ENCODE peak calls at places on chromosome 16, in four cellular contexts. One of them, this sample, is unnamed.

GRCh38 chr16:11296706-11297491 is 15.8 kb upstream of the PRM1 start:
- DNase-seq in posterior vena cava: no peak
- DNase-seq in HS-5: no peak
- DNase-seq in uterus: no peak
- DNase-seq in this sample: no peak

GRCh38 chr16:21646721-21647561 is 5.5 kb downstream of the IGSF6 start:
- DNase-seq in posterior vena cava: no peak
- DNase-seq in HS-5: no peak
- DNase-seq in uterus: no peak
- DNase-seq in this sample: no peak

GRCh38 chr16:88638323-88639230 is at the start of gene IL17C:
- DNase-seq in posterior vena cava: no peak
- DNase-seq in HS-5: no peak
- DNase-seq in uterus: no peak
- DNase-seq in this sample: no peak

GRCh38 chr16:48188449-48189102 is 32.8 kb upstream of the ABCC12 start:
- DNase-seq in posterior vena cava: no peak
- DNase-seq in HS-5: no peak
- DNase-seq in uterus: no peak
- DNase-seq in this sample: no peak

GRCh38 chr16:89446136-89446974 is 44.0 kb downstream of the ANKRD11 start:
- DNase-seq in posterior vena cava: no peak
- DNase-seq in HS-5: no peak
- DNase-seq in uterus: no peak
- DNase-seq in this sample: no peak

GRCh38 chr16:67283039-67283825 is 3.9 kb downstream of the PLEKHG4 start:
- DNase-seq in posterior vena cava: no peak
- DNase-seq in HS-5: no peak
- DNase-seq in uterus: no peak
- DNase-seq in this sample: no peak

GRCh38 chr16:22306788-22307187 is 9.6 kb downstream of the POLR3E start:
- DNase-seq in posterior vena cava: no peak
- DNase-seq in HS-5: no peak
- DNase-seq in uterus: no peak
- DNase-seq in this sample: no peak

GRCh38 chr16:52741386-52741785 is 194.4 kb upstream of the TOX3 start:
- DNase-seq in posterior vena cava: no peak
- DNase-seq in HS-5: no peak
- DNase-seq in uterus: no peak
- DNase-seq in this sample: no peak

GRCh38 chr16:30335598-30336474 is 19.3 kb downstream of the CD2BP2 start:
- DNase-seq in posterior vena cava: peak; percentile 46
- DNase-seq in HS-5: no peak
- DNase-seq in uterus: no peak
- DNase-seq in this sample: no peak

GRCh38 chr16:84331998-84332780 is 36.1 kb upstream of the ATP2C2 start:
- DNase-seq in posterior vena cava: peak; percentile 45
- DNase-seq in HS-5: no peak
- DNase-seq in uterus: no peak
- DNase-seq in this sample: no peak

GRCh38 chr16:88558457-88559442 is 11.5 kb upstream of the ZC3H18 start:
- DNase-seq in posterior vena cava: peak; percentile 89
- DNase-seq in HS-5: no peak
- DNase-seq in uterus: peak; percentile 59
- DNase-seq in this sample: peak; percentile 45

GRCh38 chr16:8295436-8295835 is 294.9 kb downstream of the TMEM114 start:
- DNase-seq in posterior vena cava: no peak
- DNase-seq in HS-5: no peak
- DNase-seq in uterus: no peak
- DNase-seq in this sample: no peak

GRCh38 chr16:11224096-11224893 is 31.7 kb downstream of the SOCS1 start:
- DNase-seq in posterior vena cava: peak; percentile 93
- DNase-seq in HS-5: no peak
- DNase-seq in uterus: peak; percentile 41
- DNase-seq in this sample: peak; percentile 87

GRCh38 chr16:23836404-23837291 is 865 bp downstream of the PRKCB start:
- DNase-seq in posterior vena cava: no peak
- DNase-seq in HS-5: no peak
- DNase-seq in uterus: no peak
- DNase-seq in this sample: no peak

GRCh38 chr16:86740817-86741799 is 162.8 kb downstream of the FOXL1 start:
- DNase-seq in posterior vena cava: peak; percentile 84
- DNase-seq in HS-5: no peak
- DNase-seq in uterus: peak; percentile 22
- DNase-seq in this sample: peak; percentile 73

GRCh38 chr16:25143898-25144297 is 32.4 kb downstream of the LCMT1 start:
- DNase-seq in posterior vena cava: no peak
- DNase-seq in HS-5: no peak
- DNase-seq in uterus: no peak
- DNase-seq in this sample: no peak

GRCh38 chr16:79839851-79840321 is 239.3 kb upstream of the MAF start:
- DNase-seq in posterior vena cava: peak; percentile 83
- DNase-seq in HS-5: no peak
- DNase-seq in uterus: peak; percentile 66
- DNase-seq in this sample: no peak

GRCh38 chr16:80570106-80570478 is 29.3 kb downstream of the DYNLRB2 start:
- DNase-seq in posterior vena cava: no peak
- DNase-seq in HS-5: no peak
- DNase-seq in uterus: no peak
- DNase-seq in this sample: no peak

GRCh38 chr16:8866118-8866883 is 2.5 kb downstream of the CARHSP1 start:
- DNase-seq in posterior vena cava: no peak
- DNase-seq in HS-5: no peak
- DNase-seq in uterus: peak; percentile 78
- DNase-seq in this sample: peak; percentile 55

GRCh38 chr16:57282510-57283213 is 1.8 kb downstream of the PLLP start:
- DNase-seq in posterior vena cava: no peak
- DNase-seq in HS-5: no peak
- DNase-seq in uterus: no peak
- DNase-seq in this sample: no peak

GRCh38 chr16:58511933-58512815 is 3.1 kb upstream of the SETD6 start:
- DNase-seq in posterior vena cava: peak; percentile 90
- DNase-seq in HS-5: no peak
- DNase-seq in uterus: peak; percentile 58
- DNase-seq in this sample: peak; percentile 74

GRCh38 chr16:86414991-86415740 is 95.2 kb upstream of the FOXF1 start:
- DNase-seq in posterior vena cava: no peak
- DNase-seq in HS-5: no peak
- DNase-seq in uterus: no peak
- DNase-seq in this sample: no peak

GRCh38 chr16:14320406-14320805 is 249.3 kb downstream of the MRTFB start:
- DNase-seq in posterior vena cava: no peak
- DNase-seq in HS-5: no peak
- DNase-seq in uterus: no peak
- DNase-seq in this sample: no peak

GRCh38 chr16:88599092-88599733 is 29.0 kb downstream of the ZC3H18 start:
- DNase-seq in posterior vena cava: peak; percentile 94
- DNase-seq in HS-5: no peak
- DNase-seq in uterus: no peak
- DNase-seq in this sample: peak; percentile 90

GRCh38 chr16:80006175-80006895 is 405.8 kb upstream of the MAF start:
- DNase-seq in posterior vena cava: no peak
- DNase-seq in HS-5: no peak
- DNase-seq in uterus: no peak
- DNase-seq in this sample: no peak

GRCh38 chr16:57530531-57531252 is 5.7 kb downstream of the CCDC102A start:
- DNase-seq in posterior vena cava: peak; percentile 65
- DNase-seq in HS-5: no peak
- DNase-seq in uterus: peak; percentile 14
- DNase-seq in this sample: no peak

GRCh38 chr16:20711277-20711911 is 13.9 kb upstream of the ACSM1 start:
- DNase-seq in posterior vena cava: no peak
- DNase-seq in HS-5: no peak
- DNase-seq in uterus: no peak
- DNase-seq in this sample: no peak

GRCh38 chr16:82470506-82471196 is 156.1 kb upstream of the CDH13 start:
- DNase-seq in posterior vena cava: no peak
- DNase-seq in HS-5: no peak
- DNase-seq in uterus: no peak
- DNase-seq in this sample: no peak

GRCh38 chr16:58638148-58639036 is 8.8 kb upstream of the CNOT1 start:
- DNase-seq in posterior vena cava: peak; percentile 71
- DNase-seq in HS-5: peak; percentile 77
- DNase-seq in uterus: peak; percentile 41
- DNase-seq in this sample: no peak

GRCh38 chr16:56684256-56684925 is 2.1 kb downstream of the MT1X start:
- DNase-seq in posterior vena cava: peak; percentile 75
- DNase-seq in HS-5: no peak
- DNase-seq in uterus: no peak
- DNase-seq in this sample: no peak

GRCh38 chr16:30395155-30395991 is at the start of gene ZNF48:
- DNase-seq in posterior vena cava: peak; percentile 97
- DNase-seq in HS-5: no peak
- DNase-seq in uterus: peak; percentile 86
- DNase-seq in this sample: peak; percentile 92

GRCh38 chr16:28321700-28322411 is 29.5 kb downstream of the SBK1 start:
- DNase-seq in posterior vena cava: peak; percentile 75
- DNase-seq in HS-5: no peak
- DNase-seq in uterus: no peak
- DNase-seq in this sample: no peak